ENCODE peak calls at places on chromosome 10, in four cellular contexts. C, L, G and H are unnamed samples.

GRCh38 chr10:49272251-49273081 is 26.5 kb upstream of the C10orf71 start:
- DNase-seq in C (no peak), G (peak; percentile 62), L (peak; percentile 35), H (no peak)

GRCh38 chr10:80498833-80499671 is 38.6 kb upstream of the SH2D4B start:
- DNase-seq in G (peak; percentile 95), L (no peak), C (no peak), H (peak; percentile 33)

GRCh38 chr10:105834261-105835059 is 1193.4 kb downstream of the SORCS3 start:
- DNase-seq in G (no peak), L (no peak), C (no peak), H (no peak)

GRCh38 chr10:117968354-117969182 is 78.2 kb downstream of the RAB11FIP2 start:
- DNase-seq in C (no peak), G (no peak), L (peak; percentile 15), H (peak; percentile 40)

GRCh38 chr10:71836594-71836970 is 14.5 kb downstream of the PSAP start:
- DNase-seq in L (no peak), C (no peak), G (peak; percentile 41), H (no peak)

GRCh38 chr10:124341768-124342135 is 77.0 kb downstream of the OAT start:
- DNase-seq in C (no peak), G (no peak), L (no peak), H (no peak)

GRCh38 chr10:69439813-69440506 is 11.3 kb upstream of the TSPAN15 start:
- DNase-seq in G (peak; percentile 52), L (no peak), C (no peak), H (no peak)

GRCh38 chr10:95525033-95525418 is 36.1 kb downstream of the SORBS1 start:
- DNase-seq in C (no peak), L (no peak), G (no peak), H (no peak)

GRCh38 chr10:34049887-34050286 is 715.4 kb upstream of the NRP1 start:
- DNase-seq in C (no peak), L (no peak), G (no peak), H (no peak)

GRCh38 chr10:124436191-124436638 is 13.6 kb downstream of the NKX1-2 start:
- DNase-seq in L (no peak), G (no peak), C (no peak), H (no peak)

GRCh38 chr10:53325073-53325472 is 552.5 kb upstream of the MBL2 start:
- DNase-seq in C (no peak), G (no peak), L (no peak), H (no peak)

GRCh38 chr10:23917251-23917908 is 291.6 kb upstream of the KIAA1217 start:
- DNase-seq in G (no peak), C (no peak), L (no peak), H (peak; percentile 65)

GRCh38 chr10:104035107-104035816 is 50.4 kb downstream of the COL17A1 start:
- DNase-seq in L (no peak), G (no peak), C (no peak), H (no peak)

GRCh38 chr10:105148921-105149320 is 507.8 kb downstream of the SORCS3 start:
- DNase-seq in G (no peak), L (no peak), C (no peak), H (no peak)

GRCh38 chr10:22984066-22984465 is 56.2 kb downstream of the ARMC3 start:
- DNase-seq in G (no peak), C (no peak), L (no peak), H (no peak)

GRCh38 chr10:102507521-102507920 is 3.7 kb downstream of the SUFU start:
- DNase-seq in L (no peak), G (no peak), C (no peak), H (no peak)

GRCh38 chr10:12589271-12589670 is 239.9 kb downstream of the CAMK1D start:
- DNase-seq in L (no peak), G (no peak), C (peak; percentile 43), H (no peak)

GRCh38 chr10:75356484-75356883 is 45.1 kb downstream of the ZNF503 start:
- DNase-seq in C (no peak), L (no peak), G (no peak), H (no peak)